ENCODE peak calls at places on chromosomes 4 and X, in nine cellular contexts. Y is GM12878, J is Calu3, F is cardiac fibroblast, Z is dorsolateral prefrontal cortex, B is epithelial cell of esophagus, A is uterus, C is left ventricle myocardium inferior, N is tibial nerve. V is an unnamed sample.

GRCh38 chr4:2068566-2068965 is 9.4 kb downstream of the NAT8L start:
- DNase-seq in Y (no peak), J (no peak), F (no peak), Z (no peak), B (no peak), A (no peak), C (no peak), N (no peak), V (no peak)

GRCh38 chr4:78414116-78414515 is 137.5 kb upstream of the ANXA3 start:
- DNase-seq in Y (no peak), J (no peak), F (peak; percentile 54), Z (no peak), B (peak; percentile 7), A (no peak), C (no peak), N (no peak), V (no peak)

GRCh38 chr4:16875487-16875886 is 23.0 kb downstream of the LDB2 start:
- DNase-seq in Y (no peak), J (no peak), F (peak; percentile 82), Z (peak; percentile 52), B (no peak), A (no peak), C (no peak), N (no peak), V (peak; percentile 75)

GRCh38 chrX:153709726-153710674 is 14.2 kb downstream of the BCAP31 start:
- DNase-seq in Y (no peak), J (no peak), F (no peak), Z (no peak), B (no peak), A (no peak), C (no peak), N (no peak), V (no peak)

GRCh38 chr4:149959391-149959790 is 118.9 kb upstream of the DCLK2 start:
- DNase-seq in Y (no peak), J (no peak), F (no peak), Z (no peak), B (peak; percentile 4), A (no peak), C (no peak), N (no peak), V (no peak)

GRCh38 chr4:146053901-146054300 is 115.3 kb upstream of the ZNF827 start:
- DNase-seq in Y (no peak), J (no peak), F (no peak), Z (no peak), B (no peak), A (no peak), C (no peak), N (no peak), V (no peak)

GRCh38 chr4:95729596-95729995 is 110.3 kb upstream of the PDHA2 start:
- DNase-seq in Y (no peak), J (no peak), F (no peak), Z (no peak), B (no peak), A (no peak), C (no peak), N (no peak), V (no peak)

GRCh38 chr4:183558873-183559272 is 54.0 kb downstream of the ING2 start:
- DNase-seq in Y (no peak), J (no peak), F (no peak), Z (no peak), B (no peak), A (no peak), C (no peak), N (no peak), V (no peak)

GRCh38 chrX:136819026-136819425 is 38.3 kb upstream of the ARHGEF6 start:
- DNase-seq in Y (no peak), J (no peak), F (no peak), Z (no peak), B (no peak), A (no peak), C (no peak), N (no peak), V (no peak)

GRCh38 chr4:41110050-41110449 is 104.3 kb downstream of the APBB2 start:
- DNase-seq in Y (no peak), J (no peak), F (no peak), Z (no peak), B (no peak), A (no peak), C (no peak), N (no peak), V (no peak)

GRCh38 chrX:22399793-22400192 is 127.1 kb downstream of the CBLL2 start:
- DNase-seq in Y (no peak), J (peak; percentile 16), F (no peak), Z (no peak), B (peak; percentile 86), A (no peak), C (no peak), N (no peak), V (no peak)

GRCh38 chr4:106868381-106869035 is 167.6 kb downstream of the DKK2 start:
- DNase-seq in Y (no peak), J (no peak), F (peak; percentile 3), Z (no peak), B (peak; percentile 72), A (no peak), C (no peak), N (no peak), V (no peak)

GRCh38 chrX:14916017-14916674 is 42.9 kb downstream of the MOSPD2 start:
- DNase-seq in Y (no peak), J (no peak), F (peak; percentile 46), Z (no peak), B (peak; percentile 14), A (no peak), C (no peak), N (no peak), V (peak; percentile 55)

GRCh38 chr4:48290146-48290772 is 20.6 kb upstream of the TEC start:
- DNase-seq in Y (no peak), J (peak; percentile 47), F (no peak), Z (no peak), B (peak; percentile 56), A (no peak), C (no peak), N (no peak), V (no peak)

GRCh38 chrX:1466232-1466661 is 13.5 kb upstream of the ASMTL start:
- DNase-seq in Y (no peak), J (no peak), F (no peak), Z (no peak), B (no peak), A (no peak), C (no peak), N (no peak), V (no peak)

GRCh38 chrX:3094261-3094660 is 53.0 kb downstream of the ARSF start:
- DNase-seq in Y (no peak), J (peak; percentile 75), F (peak; percentile 7), Z (no peak), B (peak; percentile 38), A (no peak), C (no peak), N (no peak), V (no peak)

DNA sequence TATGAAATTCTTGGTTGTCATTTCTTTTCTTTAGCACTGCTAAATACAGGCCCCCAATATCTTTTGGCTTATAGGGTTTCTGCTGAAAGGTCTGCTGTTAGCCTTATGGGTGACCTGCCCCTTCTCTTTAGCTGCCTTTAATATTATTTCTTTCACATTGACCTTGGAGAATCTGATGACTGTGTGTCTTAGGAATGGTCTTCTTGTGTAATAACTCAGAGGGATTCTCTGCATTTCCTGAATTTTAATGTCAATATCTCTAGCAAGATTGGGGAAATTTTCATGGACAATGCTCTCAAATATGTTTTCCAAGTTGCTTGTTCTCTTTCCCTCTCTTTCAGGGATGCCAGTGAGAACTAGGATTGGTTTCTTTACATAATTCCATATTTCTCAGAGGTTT is 292.4 kb downstream of the SLC7A11 start:
- DNase-seq in Y (no peak), J (no peak), F (peak; percentile 11), Z (no peak), B (peak; percentile 20), A (no peak), C (no peak), N (no peak), V (no peak)
- TF ChIP-seq CTCF in Y (no peak), J (no peak), F (no peak), Z (no peak), B (no peak), A (no peak), C (no peak), N (no peak), V (no peak)

DNA sequence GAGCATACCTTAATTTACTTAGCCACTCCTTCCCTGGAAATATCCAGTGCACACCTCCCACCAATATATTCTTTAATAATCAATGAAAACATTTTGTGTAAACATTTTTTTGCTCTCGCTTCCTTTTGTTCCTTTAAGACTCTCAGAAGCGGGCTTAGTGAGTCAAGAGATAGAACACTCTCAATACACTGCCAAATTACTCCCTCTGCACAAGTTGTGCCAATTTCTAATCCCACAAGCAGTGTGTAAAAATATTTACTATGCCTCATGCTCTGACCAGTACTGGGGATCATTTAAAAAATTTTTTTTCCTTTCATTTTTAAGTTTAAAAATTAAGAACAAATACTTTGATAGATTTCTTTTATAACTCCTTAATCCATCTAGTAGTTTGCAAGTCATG is 5.1 kb downstream of the MORF4L2 start:
- DNase-seq in Y (no peak), J (no peak), F (peak; percentile 42), Z (no peak), B (no peak), A (no peak), C (no peak), N (no peak), V (no peak)
- TF ChIP-seq CTCF in Y (no peak), J (no peak), F (no peak), Z (no peak), B (no peak), A (no peak), C (no peak), N (no peak), V (no peak)

DNA sequence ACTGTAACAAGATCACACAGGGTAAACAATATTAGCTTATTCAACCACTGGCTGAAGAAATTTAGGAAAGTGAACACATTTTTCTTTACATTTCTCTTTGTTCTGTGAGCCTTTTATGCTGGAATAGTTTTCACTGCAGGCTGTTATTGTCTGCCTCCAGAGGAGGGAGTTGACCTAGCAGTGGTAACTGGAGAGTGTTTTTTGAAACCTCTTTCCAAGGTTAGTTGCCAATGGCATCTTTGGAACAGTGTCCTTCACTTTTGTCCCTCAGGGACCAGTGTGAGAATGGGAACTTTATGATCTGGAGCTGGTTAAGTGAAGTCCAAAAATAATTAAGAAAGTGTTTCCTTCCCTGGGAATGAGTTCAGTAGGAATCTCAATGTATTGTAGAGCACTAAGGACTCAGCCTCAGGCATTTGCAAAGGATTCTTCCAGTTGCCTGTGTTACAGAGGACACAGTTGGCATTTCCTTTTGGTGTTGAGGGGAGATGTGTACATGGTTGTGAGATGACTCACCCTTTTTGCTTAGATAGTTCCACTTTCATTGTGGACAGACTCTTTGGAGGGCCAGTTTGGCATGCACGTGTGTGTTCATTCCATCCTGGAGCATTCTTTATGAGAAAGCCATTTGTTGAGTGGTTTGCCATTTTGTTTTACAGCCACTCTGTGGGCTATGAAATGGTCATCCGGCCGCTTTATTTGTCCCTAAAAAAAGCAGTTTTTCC is 61.3 kb downstream of the AR start:
- DNase-seq in Y (no peak), J (no peak), F (peak; percentile 84), Z (no peak), B (peak; percentile 57), A (no peak), C (no peak), N (no peak), V (peak; percentile 71)
- TF ChIP-seq CTCF in Y (no peak), J (no peak), F (no peak), Z (no peak), B (peak; percentile 2), A (no peak), C (peak; percentile 21), N (no peak), V (no peak)

DNA sequence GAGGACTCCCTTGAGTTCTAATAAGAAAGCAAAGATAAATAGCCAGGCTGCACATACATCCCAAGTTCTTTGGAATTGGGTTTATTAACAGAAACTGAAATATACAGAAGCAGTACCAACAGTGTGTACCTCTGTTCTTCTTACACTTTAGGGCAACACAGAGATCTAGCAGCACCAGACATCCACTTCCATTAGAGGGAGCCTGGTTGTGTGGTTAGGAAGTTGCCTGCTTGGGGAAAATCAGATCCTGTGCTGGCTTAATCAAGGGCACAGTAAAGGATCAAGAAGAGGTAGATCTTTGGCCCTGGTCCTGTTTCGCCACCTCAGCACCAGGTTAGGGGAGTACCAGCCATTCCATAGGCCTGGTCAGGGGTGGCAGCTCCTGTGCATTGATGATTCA is 231.1 kb upstream of the ARHGAP24 start:
- DNase-seq in Y (no peak), J (no peak), F (peak; percentile 19), Z (no peak), B (peak; percentile 13), A (no peak), C (no peak), N (no peak), V (no peak)
- TF ChIP-seq CTCF in Y (no peak), J (no peak), F (no peak), Z (no peak), B (peak; percentile 54), A (no peak), C (peak; percentile 20), N (no peak), V (no peak)

V was measured in AG09309.